ENCODE peak calls at places on chromosome 6, in ten cellular contexts. T is HFFc6; L is activated CD4-positive, alpha-beta T cell treated with anti-CD3 and anti-CD28 coated beads for 48 hours; P is T-helper 1 cell; B is MM.1S; O is neural progenitor cell; S is omental fat pad; H is germinal center; I is DMS 273 treated with DMSO at 0.1 percent for 48 hours; K is A549. Q is an unnamed sample.

GRCh38 chr6:113464536-113464935 is 392.6 kb upstream of the MARCKS start:
- DNase-seq in B (no peak), K (no peak), O (no peak), H (no peak), I (no peak), T (no peak), S (no peak), P (no peak), L (no peak), Q (no peak)

GRCh38 chr6:160398674-160399271 is 50.6 kb downstream of the SLC22A3 start:
- DNase-seq in H (no peak), S (no peak), L (no peak), O (no peak), B (peak), P (no peak), I (no peak), T (no peak), K (no peak), Q (no peak)

GRCh38 chr6:134640975-134641429 is 308.9 kb downstream of the ALDH8A1 start:
- DNase-seq in B (peak), L (peak), O (peak), H (peak), S (peak), P (peak), I (peak), K (peak), T (peak), Q (peak)

GRCh38 chr6:100573169-100573568 is 108.4 kb upstream of the SIM1 start:
- DNase-seq in H (peak), K (peak), S (no peak), I (no peak), O (peak), B (no peak), T (peak), P (no peak), L (no peak), Q (no peak)

GRCh38 chr6:26501482-26501986 is 1.4 kb downstream of the BTN1A1 start:
- DNase-seq in O (peak), L (peak), S (no peak), I (no peak), B (no peak), K (no peak), T (no peak), H (peak), P (no peak), Q (peak)

GRCh38 chr6:97822632-97823031 is 539.6 kb upstream of the MMS22L start:
- DNase-seq in O (no peak), B (no peak), P (no peak), H (no peak), L (no peak), I (no peak), T (no peak), K (no peak), S (no peak), Q (no peak)

GRCh38 chr6:88908598-88909548 is 54.5 kb downstream of the RNGTT start:
- DNase-seq in P (no peak), B (no peak), O (no peak), I (no peak), S (no peak), K (no peak), H (no peak), L (no peak), T (no peak), Q (no peak)

GRCh38 chr6:143958839-143959399 is 49.1 kb downstream of the PLAGL1 start:
- DNase-seq in B (no peak), H (no peak), S (no peak), K (no peak), P (no peak), T (no peak), L (no peak), O (peak), I (no peak), Q (no peak)

GRCh38 chr6:7585287-7585930 is 4.6 kb upstream of the SNRNP48 start:
- DNase-seq in H (no peak), K (no peak), T (no peak), O (no peak), B (no peak), L (no peak), I (no peak), S (no peak), P (no peak), Q (no peak)

GRCh38 chr6:89081129-89081422 is 525 bp downstream of the PNRC1 start:
- DNase-seq in O (no peak), H (no peak), K (no peak), B (peak), P (no peak), S (no peak), L (no peak), T (no peak), I (no peak), Q (no peak)

GRCh38 chr6:48036316-48036715 is 74.7 kb downstream of the PTCHD4 start:
- DNase-seq in I (no peak), K (no peak), L (no peak), B (no peak), S (no peak), T (peak), P (no peak), H (no peak), O (no peak), Q (no peak)

GRCh38 chr6:143376861-143377260 is 73.6 kb downstream of the ADAT2 start:
- DNase-seq in K (no peak), S (no peak), B (no peak), O (no peak), I (no peak), L (no peak), T (no peak), P (no peak), H (no peak), Q (no peak)

GRCh38 chr6:163200299-163201093 is 214.0 kb upstream of the QKI start:
- DNase-seq in B (no peak), K (no peak), O (no peak), I (no peak), H (no peak), L (no peak), S (no peak), P (no peak), T (no peak), Q (no peak)

GRCh38 chr6:105014954-105015353 is 58.0 kb downstream of the LIN28B start:
- DNase-seq in H (no peak), P (no peak), O (no peak), B (no peak), K (no peak), I (no peak), S (no peak), T (no peak), L (no peak), Q (no peak)

GRCh38 chr6:116371384-116372209 is 850 bp downstream of the DSE start:
- DNase-seq in L (peak), O (peak), I (peak), S (peak), P (peak), T (peak), K (peak), H (peak), B (no peak), Q (peak)

GRCh38 chr6:161429921-161430490 is 156.1 kb upstream of the AGPAT4 start:
- DNase-seq in I (no peak), P (no peak), T (no peak), K (peak), O (no peak), S (no peak), B (no peak), H (no peak), L (no peak), Q (no peak)

GRCh38 chr6:42702200-42702599 is 20.2 kb downstream of the PRPH2 start:
- DNase-seq in I (no peak), K (peak), S (no peak), B (peak), O (no peak), L (no peak), H (no peak), T (peak), P (no peak), Q (no peak)

GRCh38 chr6:141700836-141701235 is 431.9 kb upstream of the GJE1 start:
- DNase-seq in O (no peak), K (no peak), H (no peak), T (no peak), S (no peak), B (no peak), P (no peak), L (no peak), I (no peak), Q (no peak)

GRCh38 chr6:64280569-64280968 is 645.0 kb downstream of the PHF3 start:
- DNase-seq in P (no peak), B (peak), O (peak), S (no peak), L (no peak), K (peak), H (no peak), T (no peak), I (peak), Q (no peak)

GRCh38 chr6:113137411-113137810 is 719.7 kb upstream of the MARCKS start:
- DNase-seq in L (no peak), T (no peak), K (no peak), H (no peak), O (peak), B (peak), I (no peak), P (no peak), S (no peak), Q (no peak)

GRCh38 chr6:12924911-12925310 is 208.3 kb downstream of the PHACTR1 start:
- DNase-seq in I (no peak), K (no peak), B (no peak), P (no peak), L (no peak), S (no peak), T (no peak), H (no peak), O (no peak), Q (no peak)

GRCh38 chr6:1190361-1190760 is 121.5 kb upstream of the FOXQ1 start:
- DNase-seq in L (no peak), K (peak), O (no peak), H (no peak), T (peak), P (no peak), B (no peak), I (no peak), S (no peak), Q (no peak)

GRCh38 chr6:33276864-33277662 is at the start of gene B3GALT4:
- DNase-seq in H (peak), I (peak), T (peak), K (peak), O (peak), P (peak), L (peak), S (no peak), B (no peak), Q (peak)

GRCh38 chr6:106372838-106373501 is 12.5 kb downstream of the CRYBG1 start:
- DNase-seq in K (no peak), I (no peak), P (no peak), T (no peak), B (no peak), H (no peak), L (no peak), S (no peak), O (no peak), Q (no peak)